ENCODE peak calls at places on chromosomes 5 and 9, in eight cellular contexts. S is stimulated activated CD4-positive, alpha-beta T cell treated with anti-CD3 and anti-CD28 coated beads, Interleukin-2, amount 100 ng/mL, for 48 hours; T is body of pancreas; Q is RKO; I is GM12891; R is CD8-positive, alpha-beta memory T cell; N is NCI-H1417; A is left colon. U is an unnamed sample.
A peak's percentile ranks its signal among the peaks of the same experiment; 100 is the strongest.

GRCh38 chr9:130499804-130500263 is 55.1 kb downstream of the ASS1 start:
- DNase-seq in A (peak; percentile 68), I (no peak), T (peak; percentile 51), N (no peak), S (no peak), R (no peak), Q (peak; percentile 50), U (peak; percentile 59)

GRCh38 chr5:141632650-141633049 is 4.0 kb downstream of the HDAC3 start:
- DNase-seq in N (no peak), I (no peak), S (no peak), R (no peak), A (no peak), Q (no peak), T (no peak), U (no peak)

GRCh38 chr5:66958984-66959641 is 237.5 kb downstream of the CD180 start:
- DNase-seq in T (peak; percentile 18), Q (no peak), S (no peak), I (no peak), R (no peak), A (no peak), N (peak; percentile 17), U (no peak)

GRCh38 chr5:99119326-99119725 is 190.5 kb upstream of the CHD1 start:
- DNase-seq in A (no peak), I (no peak), N (no peak), R (no peak), Q (no peak), S (no peak), T (no peak), U (no peak)

GRCh38 chr9:78296208-78296892 is 575 bp upstream of the PSAT1 start:
- DNase-seq in I (no peak), Q (no peak), S (peak; percentile 8), R (no peak), T (peak; percentile 82), A (peak; percentile 41), N (peak; percentile 86), U (peak; percentile 82)

GRCh38 chr5:62206150-62206829 is 99.7 kb upstream of the KIF2A start:
- DNase-seq in T (no peak), N (no peak), Q (no peak), I (no peak), S (no peak), A (no peak), R (no peak), U (no peak)

GRCh38 chr5:152061095-152061494 is 136.4 kb upstream of the GLRA1 start:
- DNase-seq in N (no peak), R (no peak), S (no peak), T (no peak), A (no peak), Q (no peak), I (no peak), U (no peak)

GRCh38 chr9:33233659-33234335 is 6.2 kb upstream of the SPINK4 start:
- DNase-seq in Q (no peak), N (no peak), A (peak; percentile 94), T (peak; percentile 83), R (no peak), I (no peak), S (no peak), U (peak; percentile 74)

GRCh38 chr5:179054036-179054785 is 6.0 kb upstream of the ZNF354C start:
- DNase-seq in T (no peak), S (no peak), I (no peak), R (no peak), A (no peak), Q (no peak), N (no peak), U (no peak)

GRCh38 chr5:98749046-98749445 is 24.4 kb upstream of the RGMB start:
- DNase-seq in R (no peak), T (no peak), Q (no peak), I (no peak), S (no peak), A (no peak), N (no peak), U (no peak)

GRCh38 chr9:36731068-36731467 is 158.4 kb downstream of the MELK start:
- DNase-seq in R (no peak), T (no peak), A (no peak), I (no peak), Q (no peak), S (no peak), N (no peak), U (no peak)

GRCh38 chr9:2055203-2055658 is 40.1 kb downstream of the SMARCA2 start:
- DNase-seq in T (no peak), A (no peak), S (no peak), Q (peak; percentile 21), I (no peak), N (no peak), R (no peak), U (no peak)

GRCh38 chr5:35665066-35665465 is 47.4 kb downstream of the SPEF2 start:
- DNase-seq in A (no peak), R (no peak), T (no peak), Q (no peak), I (no peak), N (no peak), S (no peak), U (no peak)

GRCh38 chr9:134291961-134292871 is 34.0 kb upstream of the RXRA start:
- DNase-seq in A (no peak), N (no peak), T (no peak), I (no peak), R (no peak), Q (no peak), S (no peak), U (no peak)

GRCh38 chr5:87844866-87845265 is 423.8 kb downstream of the TMEM161B start:
- DNase-seq in T (no peak), Q (no peak), R (no peak), N (no peak), A (no peak), I (no peak), S (no peak), U (no peak)

GRCh38 chr9:98781588-98782383 is 14.6 kb downstream of the ANKS6 start:
- DNase-seq in Q (no peak), A (no peak), N (no peak), I (no peak), T (no peak), S (no peak), R (no peak), U (no peak)

GRCh38 chr9:88092699-88093359 is 45.4 kb downstream of the SPATA31C2 start:
- DNase-seq in Q (peak; percentile 24), R (no peak), S (no peak), N (no peak), I (no peak), A (no peak), T (no peak), U (no peak)

GRCh38 chr9:134589748-134590147 is 51.9 kb upstream of the COL5A1 start:
- DNase-seq in Q (no peak), R (no peak), N (no peak), T (no peak), I (no peak), S (no peak), A (no peak), U (no peak)

U was measured in LNCaP clone FGC.